ENCODE peak calls at places on chromosomes 1 and 21, in nine cellular contexts. F is lung; H is GM13976; T is lower leg skin; B is A549; J is GM10248; S is CD8-positive, alpha-beta T cell; R is mucosa of descending colon; W is astrocyte. K is an unnamed sample.

GRCh38 chr21:40227111-40227510 is 359.9 kb downstream of the PCP4 start:
- DNase-seq in T (no peak), W (no peak), H (no peak), S (no peak), F (no peak), J (no peak), B (no peak), R (no peak), K (no peak)

GRCh38 chr1:226532553-226532952 is 16.0 kb upstream of the STUM start:
- DNase-seq in F (no peak), J (no peak), R (no peak), H (no peak), T (no peak), W (no peak), S (no peak), B (no peak), K (no peak)

GRCh38 chr1:168970945-168971799 is 135.3 kb upstream of the ATP1B1 start:
- DNase-seq in W (no peak), R (no peak), J (no peak), B (no peak), S (no peak), T (no peak), H (no peak), F (no peak), K (no peak)

GRCh38 chr1:97904528-97904927 is 16.3 kb downstream of the DPYD start:
- DNase-seq in T (no peak), S (no peak), J (no peak), R (no peak), W (peak; percentile 51), B (no peak), F (no peak), H (no peak), K (no peak)

GRCh38 chr1:247007511-247008405 is at the start of gene ZNF695:
- DNase-seq in B (peak; percentile 90), W (peak; percentile 90), H (peak; percentile 93), J (peak; percentile 96), S (peak; percentile 33), F (peak; percentile 84), R (peak; percentile 91), T (peak; percentile 63), K (peak; percentile 85)

GRCh38 chr1:38835230-38835827 is 24.2 kb downstream of the RRAGC start:
- DNase-seq in J (peak; percentile 67), H (peak; percentile 73), F (no peak), W (peak; percentile 67), T (peak; percentile 61), S (peak; percentile 55), B (peak; percentile 82), R (peak; percentile 83), K (peak; percentile 29)

GRCh38 chr1:89627596-89627962 is 5.3 kb upstream of the LRRC8C start:
- DNase-seq in W (no peak), J (no peak), T (no peak), S (no peak), H (no peak), F (no peak), R (no peak), B (no peak), K (no peak)

GRCh38 chr1:2949966-2950925 is 71.0 kb upstream of the ACTRT2 start:
- DNase-seq in J (no peak), W (no peak), H (no peak), B (no peak), F (no peak), R (no peak), T (no peak), S (no peak), K (peak; percentile 59)

GRCh38 chr1:146036241-146036989 is 14.9 kb upstream of the HJV start:
- DNase-seq in F (no peak), J (no peak), B (no peak), S (no peak), T (no peak), R (no peak), H (no peak), W (peak; percentile 22), K (no peak)

GRCh38 chr1:115184951-115185331 is 95.6 kb upstream of the TSPAN2 start:
- DNase-seq in W (peak; percentile 71), J (no peak), S (no peak), R (no peak), H (no peak), B (peak; percentile 13), T (peak; percentile 44), F (no peak), K (no peak)

GRCh38 chr1:108643492-108644333 is 17.2 kb downstream of the HENMT1 start:
- DNase-seq in R (peak; percentile 85), F (peak; percentile 36), J (peak; percentile 55), W (peak; percentile 54), B (peak; percentile 63), H (peak; percentile 69), S (peak; percentile 51), T (peak; percentile 53), K (peak; percentile 60)

GRCh38 chr1:160739098-160739511 is at the start of gene SLAMF7:
- DNase-seq in W (no peak), R (peak; percentile 55), F (peak; percentile 29), S (peak; percentile 36), B (peak; percentile 10), H (peak; percentile 36), J (peak; percentile 52), T (peak; percentile 25), K (no peak)

GRCh38 chr1:161382214-161383019 is 14.7 kb upstream of the CFAP126 start:
- DNase-seq in W (peak; percentile 77), S (no peak), H (peak; percentile 66), B (peak; percentile 73), J (peak; percentile 49), T (no peak), R (no peak), F (no peak), K (no peak)

GRCh38 chr1:3998086-3998485 is 98.0 kb upstream of the C1orf174 start:
- DNase-seq in R (no peak), T (no peak), S (no peak), F (no peak), H (no peak), J (no peak), W (no peak), B (no peak), K (no peak)

GRCh38 chr1:31144442-31144841 is 78.9 kb upstream of the PUM1 start:
- DNase-seq in F (no peak), B (no peak), H (no peak), R (no peak), J (no peak), W (no peak), S (no peak), T (no peak), K (no peak)

GRCh38 chr1:29171089-29171488 is 10.6 kb downstream of the SRSF4 start:
- DNase-seq in T (no peak), R (no peak), H (no peak), F (no peak), B (no peak), W (no peak), J (no peak), S (no peak), K (no peak)

GRCh38 chr1:224697888-224698450 is 81.9 kb downstream of the CNIH3 start:
- DNase-seq in H (no peak), W (no peak), R (no peak), F (no peak), S (no peak), B (no peak), J (no peak), T (no peak), K (no peak)
- TF ChIP-seq CTCF in H (no peak), W (no peak), R (no peak), F (no peak), S (no peak), B (no peak), J (no peak), T (no peak), K (no peak)

GRCh38 chr21:37119421-37120218 is 46.6 kb downstream of the TTC3 start:
- DNase-seq in W (peak; percentile 11), R (no peak), H (no peak), T (no peak), F (no peak), S (no peak), J (no peak), B (no peak), K (no peak)
- TF ChIP-seq CTCF in W (no peak), R (no peak), H (no peak), T (no peak), F (no peak), S (no peak), J (peak; percentile 4), B (no peak), K (no peak)

DNA sequence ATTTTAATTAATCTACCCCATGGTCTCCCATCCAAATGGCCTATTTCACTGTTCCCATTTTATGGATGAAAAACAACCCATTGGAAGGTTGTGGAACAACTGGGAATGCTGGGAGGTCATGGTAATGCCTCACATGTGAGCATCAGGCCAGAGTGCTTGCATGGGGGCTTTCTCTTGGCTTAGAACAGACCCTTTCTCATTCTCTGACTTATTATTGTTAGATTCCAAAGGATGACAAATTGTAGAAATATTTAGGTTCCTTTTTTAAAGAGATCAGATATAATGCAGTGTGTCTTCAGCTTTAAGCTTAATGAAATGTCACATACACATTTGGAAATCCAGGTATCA is 622.3 kb upstream of the PKN2 start:
- DNase-seq in F (no peak), R (no peak), H (no peak), J (no peak), T (no peak), W (peak; percentile 37), B (no peak), S (no peak), K (no peak)
- TF ChIP-seq CTCF in F (no peak), R (no peak), H (no peak), J (no peak), T (no peak), W (no peak), B (no peak), S (no peak), K (no peak)

DNA sequence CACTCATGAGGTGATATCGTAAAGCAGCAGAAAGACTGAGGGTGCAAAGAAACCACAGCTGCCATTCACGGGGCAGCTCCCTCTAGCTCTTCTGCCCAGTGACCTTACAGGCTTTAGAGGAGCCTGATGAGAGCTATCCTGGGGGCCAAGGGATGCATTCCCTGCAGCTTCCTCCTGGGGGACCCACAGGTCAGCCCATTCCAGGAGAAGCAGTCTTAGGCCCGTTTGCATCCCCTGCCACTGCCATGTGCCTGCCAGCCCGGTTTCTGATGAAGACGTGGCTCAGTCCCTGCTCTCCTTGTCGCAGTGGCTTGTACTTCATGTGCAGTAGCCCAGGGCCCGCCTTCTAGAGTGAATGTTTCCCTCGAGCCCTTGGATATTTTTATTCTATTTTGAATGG is 22.8 kb downstream of the ATP5PO start:
- DNase-seq in F (no peak), S (no peak), W (no peak), H (no peak), B (peak; percentile 16), J (no peak), T (no peak), R (no peak), K (no peak)
- TF ChIP-seq CTCF in F (no peak), S (no peak), W (no peak), H (no peak), B (no peak), J (no peak), T (no peak), R (no peak), K (no peak)

K was measured in thyroid gland.